ENCODE peak calls at places on chromosomes 5 and 9, in four cellular contexts. I is BJ; A is DMS 273 treated with DMSO at 0.1 percent for 48 hours; W is stimulated activated CD4-positive, alpha-beta T cell treated with anti-CD3 and anti-CD28 coated beads, TNF-alpha, amount 100 ng/mL, for 1 hour. P is an unnamed sample.

GRCh38 chr9:95188459-95188858 is 129.1 kb downstream of the FANCC start:
- DNase-seq in A (no peak), W (no peak), I (no peak), P (no peak)

GRCh38 chr9:20884985-20885593 is 146.4 kb downstream of the HACD4 start:
- DNase-seq in W (peak; percentile 0), I (no peak), A (no peak), P (peak; percentile 77)

GRCh38 chr9:35829084-35829763 is at the start of gene TMEM8B:
- DNase-seq in W (peak; percentile 83), I (peak; percentile 51), A (peak; percentile 61), P (peak; percentile 95)

GRCh38 chr9:131474711-131475110 is 28.0 kb upstream of the POMT1 start:
- DNase-seq in I (no peak), W (no peak), A (no peak), P (no peak)

GRCh38 chr5:31774779-31775178 is 135.8 kb downstream of the PDZD2 start:
- DNase-seq in A (no peak), I (no peak), W (no peak), P (no peak)

GRCh38 chr9:93028448-93029006 is 30.0 kb upstream of the SUSD3 start:
- DNase-seq in I (no peak), W (peak; percentile 57), A (no peak), P (peak; percentile 82)

GRCh38 chr5:154117050-154117449 is 73.5 kb upstream of the GALNT10 start:
- DNase-seq in W (no peak), I (no peak), A (no peak), P (no peak)

GRCh38 chr5:150582281-150582791 is 58.1 kb upstream of the SYNPO start:
- DNase-seq in W (no peak), I (no peak), A (peak; percentile 15), P (no peak)

GRCh38 chr5:64514620-64515019 is 8.8 kb downstream of the RGS7BP start:
- DNase-seq in I (no peak), W (no peak), A (no peak), P (no peak)

GRCh38 chr9:37582548-37583157 is 6.5 kb upstream of the FBXO10 start:
- DNase-seq in A (peak; percentile 3), W (no peak), I (no peak), P (peak; percentile 70)

GRCh38 chr9:36946653-36947052 is 87.4 kb downstream of the PAX5 start:
- DNase-seq in I (no peak), A (no peak), W (no peak), P (no peak)

GRCh38 chr5:85488295-85488694 is 1103.6 kb upstream of the EDIL3 start:
- DNase-seq in W (no peak), I (no peak), A (no peak), P (no peak)

GRCh38 chr5:136724161-136724560 is 358.8 kb upstream of the TRPC7 start:
- DNase-seq in W (no peak), A (no peak), I (no peak), P (no peak)

GRCh38 chr9:22111176-22111870 is 102.2 kb upstream of the CDKN2B start:
- DNase-seq in W (no peak), A (no peak), I (no peak), P (no peak)

GRCh38 chr9:8604201-8604600 is 804.6 kb upstream of the DMAC1 start:
- DNase-seq in W (no peak), A (no peak), I (no peak), P (no peak)

GRCh38 chr5:54309751-54310432 is 481 bp downstream of the ARL15 start:
- DNase-seq in W (no peak), A (no peak), I (no peak), P (peak; percentile 37)

GRCh38 chr5:134437340-134438267 is 25.9 kb upstream of the CDKN2AIPNL start:
- DNase-seq in I (no peak), W (no peak), A (no peak), P (peak; percentile 62)

GRCh38 chr5:67268233-67269011 is 71.8 kb upstream of the CD180 start:
- DNase-seq in W (no peak), I (peak; percentile 86), A (peak; percentile 77), P (no peak)

GRCh38 chr5:55638455-55638854 is 73.7 kb downstream of the SLC38A9 start:
- DNase-seq in W (no peak), I (no peak), A (no peak), P (peak; percentile 20)

GRCh38 chr9:129910628-129911567 is 75.6 kb downstream of the USP20 start:
- DNase-seq in W (no peak), A (no peak), I (peak; percentile 99), P (no peak)

GRCh38 chr5:39494099-39494498 is 69.3 kb upstream of the DAB2 start:
- DNase-seq in I (no peak), A (no peak), W (no peak), P (no peak)

GRCh38 chr5:153275697-153276096 is 214.8 kb upstream of the GRIA1 start:
- DNase-seq in W (no peak), I (no peak), A (no peak), P (no peak)

GRCh38 chr9:85118990-85119755 is 449.6 kb downstream of the NTRK2 start:
- DNase-seq in I (no peak), W (no peak), A (no peak), P (no peak)

GRCh38 chr5:168613996-168614395 is 34.8 kb upstream of the PANK3 start:
- DNase-seq in A (no peak), I (no peak), W (no peak), P (no peak)

GRCh38 chr5:156753846-156754245 is 96.2 kb upstream of the PPP1R2B start:
- DNase-seq in I (no peak), A (no peak), W (no peak), P (no peak)

GRCh38 chr5:140253985-140254384 is 48.9 kb downstream of the PFDN1 start:
- DNase-seq in I (no peak), W (no peak), A (no peak), P (no peak)

GRCh38 chr5:125413861-125414260 is 667.4 kb upstream of the ZNF608 start:
- DNase-seq in W (no peak), I (no peak), A (no peak), P (no peak)

GRCh38 chr5:145510324-145510723 is 324.8 kb downstream of the PRELID2 start:
- DNase-seq in I (no peak), A (no peak), W (no peak), P (no peak)

GRCh38 chr9:70411930-70412677 is 2.4 kb downstream of the KLF9 start:
- DNase-seq in A (peak; percentile 39), I (no peak), W (no peak), P (peak; percentile 47)

GRCh38 chr5:33091571-33092363 is 349.0 kb upstream of the TARS1 start:
- DNase-seq in A (no peak), I (peak; percentile 93), W (no peak), P (no peak)

GRCh38 chr5:99034336-99034735 is 105.5 kb upstream of the CHD1 start:
- DNase-seq in A (no peak), I (no peak), W (no peak), P (no peak)

GRCh38 chr9:110842976-110843375 is 174.4 kb downstream of the MUSK start:
- DNase-seq in A (no peak), W (no peak), I (no peak), P (no peak)

GRCh38 chr5:133848306-133848924 is 120.0 kb downstream of the C5orf15 start:
- DNase-seq in I (no peak), W (no peak), A (no peak), P (no peak)

GRCh38 chr5:164578911-164579310 is 1073.5 kb downstream of the MAT2B start:
- DNase-seq in A (no peak), I (no peak), W (no peak), P (no peak)

GRCh38 chr5:134263801-134264200 is 37.9 kb upstream of the PPP2CA start:
- DNase-seq in W (no peak), A (no peak), I (no peak), P (no peak)

GRCh38 chr9:136769710-136770191 is 5.4 kb upstream of the LCN15 start:
- DNase-seq in I (no peak), W (no peak), A (no peak), P (peak; percentile 44)

P was measured in GM12865.